ENCODE peak calls at places on chromosomes 7 and 10, in four cellular contexts. One of them, this sample, is unnamed.

GRCh38 chr7:131504157-131504899 is 52.1 kb downstream of the PODXL start:
- DNase-seq in C1 segment of cervical spinal cord: no peak
- DNase-seq in central memory CD8-positive, alpha-beta T cell: no peak
- DNase-seq in ureter: no peak
- DNase-seq in this sample: no peak

GRCh38 chr7:112882022-112882421 is 91.8 kb upstream of the TMEM168 start:
- DNase-seq in C1 segment of cervical spinal cord: no peak
- DNase-seq in central memory CD8-positive, alpha-beta T cell: no peak
- DNase-seq in ureter: no peak
- DNase-seq in this sample: no peak

GRCh38 chr7:42348071-42348470 is 111.1 kb upstream of the GLI3 start:
- DNase-seq in C1 segment of cervical spinal cord: no peak
- DNase-seq in central memory CD8-positive, alpha-beta T cell: no peak
- DNase-seq in ureter: no peak
- DNase-seq in this sample: no peak

GRCh38 chr10:48941427-48942075 is 1.9 kb upstream of the LRRC18 start:
- DNase-seq in C1 segment of cervical spinal cord: no peak
- DNase-seq in central memory CD8-positive, alpha-beta T cell: no peak
- DNase-seq in ureter: no peak
- DNase-seq in this sample: no peak

GRCh38 chr7:29866490-29866930 is 60.2 kb downstream of the WIPF3 start:
- DNase-seq in C1 segment of cervical spinal cord: peak; percentile 35
- DNase-seq in central memory CD8-positive, alpha-beta T cell: no peak
- DNase-seq in ureter: no peak
- DNase-seq in this sample: no peak

GRCh38 chr7:34187908-34188307 is 282.6 kb downstream of the BMPER start:
- DNase-seq in C1 segment of cervical spinal cord: no peak
- DNase-seq in central memory CD8-positive, alpha-beta T cell: no peak
- DNase-seq in ureter: no peak
- DNase-seq in this sample: no peak

GRCh38 chr10:77350711-77351119 is 286.9 kb downstream of the KCNMA1 start:
- DNase-seq in C1 segment of cervical spinal cord: no peak
- DNase-seq in central memory CD8-positive, alpha-beta T cell: no peak
- DNase-seq in ureter: no peak
- DNase-seq in this sample: no peak

GRCh38 chr10:100769481-100769880 is 24.1 kb downstream of the PAX2 start:
- DNase-seq in C1 segment of cervical spinal cord: no peak
- DNase-seq in central memory CD8-positive, alpha-beta T cell: no peak
- DNase-seq in ureter: no peak
- DNase-seq in this sample: no peak

GRCh38 chr7:132618956-132619305 is 42.7 kb upstream of the PLXNA4 start:
- DNase-seq in C1 segment of cervical spinal cord: no peak
- DNase-seq in central memory CD8-positive, alpha-beta T cell: no peak
- DNase-seq in ureter: no peak
- DNase-seq in this sample: no peak

GRCh38 chr7:84100866-84101265 is 93.7 kb downstream of the SEMA3A start:
- DNase-seq in C1 segment of cervical spinal cord: no peak
- DNase-seq in central memory CD8-positive, alpha-beta T cell: no peak
- DNase-seq in ureter: no peak
- DNase-seq in this sample: no peak

GRCh38 chr10:130037169-130037661 is 73.1 kb upstream of the EBF3 start:
- DNase-seq in C1 segment of cervical spinal cord: no peak
- DNase-seq in central memory CD8-positive, alpha-beta T cell: no peak
- DNase-seq in ureter: no peak
- DNase-seq in this sample: no peak

GRCh38 chr7:106419455-106420182 is 134.8 kb upstream of the NAMPT start:
- DNase-seq in C1 segment of cervical spinal cord: no peak
- DNase-seq in central memory CD8-positive, alpha-beta T cell: no peak
- DNase-seq in ureter: no peak
- DNase-seq in this sample: peak; percentile 20

GRCh38 chr10:79021331-79021907 is 47.3 kb upstream of the ZMIZ1 start:
- DNase-seq in C1 segment of cervical spinal cord: no peak
- DNase-seq in central memory CD8-positive, alpha-beta T cell: no peak
- DNase-seq in ureter: no peak
- DNase-seq in this sample: no peak

GRCh38 chr7:91168766-91169518 is 95.3 kb upstream of the FZD1 start:
- DNase-seq in C1 segment of cervical spinal cord: no peak
- DNase-seq in central memory CD8-positive, alpha-beta T cell: no peak
- DNase-seq in ureter: no peak
- DNase-seq in this sample: no peak

GRCh38 chr7:134685250-134685649 is 38.6 kb downstream of the BPGM start:
- DNase-seq in C1 segment of cervical spinal cord: no peak
- DNase-seq in central memory CD8-positive, alpha-beta T cell: no peak
- DNase-seq in ureter: no peak
- DNase-seq in this sample: no peak

GRCh38 chr7:12025246-12025645 is 185.8 kb upstream of the TMEM106B start:
- DNase-seq in C1 segment of cervical spinal cord: no peak
- DNase-seq in central memory CD8-positive, alpha-beta T cell: no peak
- DNase-seq in ureter: no peak
- DNase-seq in this sample: no peak

GRCh38 chr10:124740374-124741280 is 3.6 kb downstream of the FAM53B start:
- DNase-seq in C1 segment of cervical spinal cord: no peak
- DNase-seq in central memory CD8-positive, alpha-beta T cell: no peak
- DNase-seq in ureter: no peak
- DNase-seq in this sample: no peak

GRCh38 chr10:96263684-96264083 is 7.7 kb downstream of the BLNK start:
- DNase-seq in C1 segment of cervical spinal cord: no peak
- DNase-seq in central memory CD8-positive, alpha-beta T cell: no peak
- DNase-seq in ureter: no peak
- DNase-seq in this sample: no peak

GRCh38 chr7:17530249-17530648 is 231.8 kb downstream of the AHR start:
- DNase-seq in C1 segment of cervical spinal cord: no peak
- DNase-seq in central memory CD8-positive, alpha-beta T cell: no peak
- DNase-seq in ureter: no peak
- DNase-seq in this sample: no peak

This sample was measured in activated naive CD4-positive, alpha-beta T cell treated with anti-CD3 and anti-CD28 coated beads, Interleukin-2, amount 50 U/mL, for 16 hours.